ENCODE peak calls at places on chromosomes 5 and 9, in ten cellular contexts. U is CD8-positive, alpha-beta T cell; I is DMS 273 treated with DMSO at 0.1 percent for 48 hours; P is activated T-helper 1 cell treated with anti-CD3 and anti-CD28 coated beads, Interleukin-12 subunit alpha, Interleukin-12 subunit beta, Interleukin-2, Interleukin-4 antibody, amounts not matched to agents 30 ng/mL and 10 ng/mL and 1 ng/mL, durations not matched to agents 14 hours and 24 hours and 36 hours; M is left kidney; C is right lobe of liver; V is NCI-H1417; S is suprapubic skin; N is stimulated activated CD4-positive, alpha-beta T cell treated with anti-CD3 and anti-CD28 coated beads, Interleukin-12 subunit alpha, Interleukin-12 subunit beta, amount 100 ng/mL, for 4 hours; D is aorta. Z is an unnamed sample.

GRCh38 chr5:160036243-160036642 is 27.3 kb downstream of the TTC1 start:
- DNase-seq in U (no peak), I (no peak), P (no peak), M (no peak), C (no peak), V (no peak), S (no peak), N (no peak), D (no peak), Z (no peak)

GRCh38 chr9:122464633-122465567 is 12.8 kb downstream of the OR1J1 start:
- DNase-seq in U (peak; percentile 77), I (peak; percentile 69), P (peak; percentile 59), M (peak; percentile 84), C (peak; percentile 87), V (peak; percentile 91), S (peak; percentile 82), N (peak; percentile 45), D (peak; percentile 76), Z (peak; percentile 47)

GRCh38 chr5:9604416-9604815 is 25.7 kb downstream of the TAS2R1 start:
- DNase-seq in U (no peak), I (no peak), P (no peak), M (no peak), C (no peak), V (no peak), S (no peak), N (no peak), D (no peak), Z (no peak)

GRCh38 chr9:132026932-132027585 is 52.6 kb downstream of the MED27 start:
- DNase-seq in U (no peak), I (no peak), P (no peak), M (no peak), C (no peak), V (peak; percentile 45), S (no peak), N (no peak), D (no peak), Z (no peak)

GRCh38 chr5:119954106-119954505 is 324.7 kb downstream of the FAM170A start:
- DNase-seq in U (no peak), I (no peak), P (no peak), M (no peak), C (no peak), V (peak; percentile 1), S (no peak), N (no peak), D (no peak), Z (no peak)

GRCh38 chr9:72396247-72397091 is 31.5 kb upstream of the ZFAND5 start:
- DNase-seq in U (no peak), I (no peak), P (no peak), M (no peak), C (no peak), V (peak; percentile 68), S (no peak), N (no peak), D (no peak), Z (no peak)

GRCh38 chr9:110015759-110016158 is 192.2 kb downstream of the C9orf152 start:
- DNase-seq in U (no peak), I (no peak), P (no peak), M (no peak), C (no peak), V (no peak), S (no peak), N (no peak), D (no peak), Z (no peak)

GRCh38 chr5:75018805-75019587 is 33.4 kb downstream of the GCNT4 start:
- DNase-seq in U (no peak), I (no peak), P (no peak), M (no peak), C (no peak), V (no peak), S (no peak), N (no peak), D (no peak), Z (no peak)

GRCh38 chr9:120917285-120917684 is 9.3 kb downstream of the TRAF1 start:
- DNase-seq in U (no peak), I (no peak), P (no peak), M (no peak), C (no peak), V (no peak), S (no peak), N (no peak), D (peak; percentile 25), Z (no peak)

GRCh38 chr5:79396265-79396664 is 117.7 kb downstream of the HOMER1 start:
- DNase-seq in U (no peak), I (no peak), P (no peak), M (no peak), C (no peak), V (no peak), S (no peak), N (no peak), D (no peak), Z (no peak)

GRCh38 chr5:145316282-145316681 is 518.9 kb downstream of the PRELID2 start:
- DNase-seq in U (no peak), I (no peak), P (no peak), M (no peak), C (no peak), V (no peak), S (no peak), N (no peak), D (no peak), Z (no peak)

GRCh38 chr5:89546658-89547057 is 663.7 kb upstream of the MEF2C start:
- DNase-seq in U (no peak), I (no peak), P (no peak), M (no peak), C (no peak), V (no peak), S (no peak), N (no peak), D (no peak), Z (no peak)

GRCh38 chr9:93025736-93026135 is 32.8 kb upstream of the SUSD3 start:
- DNase-seq in U (no peak), I (no peak), P (no peak), M (no peak), C (no peak), V (peak; percentile 37), S (no peak), N (no peak), D (no peak), Z (peak; percentile 22)

GRCh38 chr5:137791387-137791786 is 37.2 kb upstream of the HNRNPA0 start:
- DNase-seq in U (no peak), I (no peak), P (no peak), M (no peak), C (no peak), V (no peak), S (no peak), N (no peak), D (no peak), Z (no peak)

GRCh38 chr9:30075451-30076199 is 2308.8 kb upstream of the ACO1 start:
- DNase-seq in U (no peak), I (no peak), P (peak; percentile 26), M (no peak), C (no peak), V (no peak), S (no peak), N (peak; percentile 9), D (no peak), Z (no peak)

GRCh38 chr9:2621678-2622360 is at the start of gene VLDLR:
- DNase-seq in U (peak; percentile 51), I (no peak), P (peak; percentile 22), M (peak; percentile 86), C (peak; percentile 49), V (peak; percentile 86), S (no peak), N (peak; percentile 26), D (peak; percentile 85), Z (peak; percentile 82)